ENCODE peak calls at places on chromosomes 13 and 19, in nine cellular contexts. One of them, this sample, is unnamed.

GRCh38 chr13:39417643-39418042 is 185.3 kb downstream of the LHFPL6 start:
- DNase-seq in brain microvascular endothelial cell: peak
- DNase-seq in endodermal cell: peak
- DNase-seq in H9: peak
- DNase-seq in heart right ventricle: no peak
- DNase-seq in body of pancreas: no peak
- DNase-seq in IMR-90: peak
- DNase-seq in cardiac fibroblast: peak
- DNase-seq in transverse colon: no peak
- DNase-seq in this sample: peak

GRCh38 chr19:35479278-35479677 is 11.0 kb downstream of the KRTDAP start:
- DNase-seq in H9: no peak
- DNase-seq in IMR-90: no peak
- DNase-seq in body of pancreas: peak
- DNase-seq in endodermal cell: no peak
- DNase-seq in transverse colon: no peak
- DNase-seq in cardiac fibroblast: no peak
- DNase-seq in brain microvascular endothelial cell: no peak
- DNase-seq in heart right ventricle: no peak
- DNase-seq in this sample: no peak

GRCh38 chr13:20221772-20222171 is 10.3 kb downstream of the GJB6 start:
- DNase-seq in cardiac fibroblast: peak
- DNase-seq in H9: no peak
- DNase-seq in brain microvascular endothelial cell: no peak
- DNase-seq in endodermal cell: no peak
- DNase-seq in transverse colon: no peak
- DNase-seq in IMR-90: no peak
- DNase-seq in body of pancreas: no peak
- DNase-seq in heart right ventricle: no peak
- DNase-seq in this sample: no peak

GRCh38 chr19:2027361-2027760 is 11.8 kb upstream of the BTBD2 start:
- DNase-seq in transverse colon: no peak
- DNase-seq in heart right ventricle: no peak
- DNase-seq in brain microvascular endothelial cell: peak
- DNase-seq in endodermal cell: no peak
- DNase-seq in IMR-90: peak
- DNase-seq in cardiac fibroblast: peak
- DNase-seq in body of pancreas: no peak
- DNase-seq in H9: no peak
- DNase-seq in this sample: peak

GRCh38 chr19:955803-956746 is 28.1 kb upstream of the WDR18 start:
- DNase-seq in IMR-90: no peak
- DNase-seq in brain microvascular endothelial cell: no peak
- DNase-seq in transverse colon: peak
- DNase-seq in endodermal cell: no peak
- DNase-seq in body of pancreas: peak
- DNase-seq in H9: peak
- DNase-seq in heart right ventricle: no peak
- DNase-seq in cardiac fibroblast: no peak
- DNase-seq in this sample: no peak

GRCh38 chr13:34412817-34413365 is 529.2 kb upstream of the NBEA start:
- DNase-seq in H9: no peak
- DNase-seq in IMR-90: no peak
- DNase-seq in body of pancreas: no peak
- DNase-seq in cardiac fibroblast: peak
- DNase-seq in brain microvascular endothelial cell: peak
- DNase-seq in transverse colon: no peak
- DNase-seq in endodermal cell: no peak
- DNase-seq in heart right ventricle: no peak
- DNase-seq in this sample: peak

GRCh38 chr19:17209126-17210036 is 5.8 kb upstream of the USE1 start:
- DNase-seq in heart right ventricle: no peak
- DNase-seq in endodermal cell: peak
- DNase-seq in cardiac fibroblast: peak
- DNase-seq in transverse colon: peak
- DNase-seq in H9: peak
- DNase-seq in body of pancreas: no peak
- DNase-seq in brain microvascular endothelial cell: no peak
- DNase-seq in IMR-90: peak
- DNase-seq in this sample: peak

GRCh38 chr13:35165205-35165604 is 223.1 kb downstream of the NBEA start:
- DNase-seq in IMR-90: no peak
- DNase-seq in cardiac fibroblast: no peak
- DNase-seq in brain microvascular endothelial cell: no peak
- DNase-seq in H9: no peak
- DNase-seq in body of pancreas: no peak
- DNase-seq in heart right ventricle: no peak
- DNase-seq in endodermal cell: no peak
- DNase-seq in transverse colon: no peak
- DNase-seq in this sample: no peak

GRCh38 chr19:45745606-45746005 is 12.4 kb downstream of the MEIOSIN start:
- DNase-seq in brain microvascular endothelial cell: no peak
- DNase-seq in transverse colon: no peak
- DNase-seq in endodermal cell: no peak
- DNase-seq in cardiac fibroblast: no peak
- DNase-seq in heart right ventricle: no peak
- DNase-seq in IMR-90: no peak
- DNase-seq in H9: no peak
- DNase-seq in body of pancreas: no peak
- DNase-seq in this sample: no peak

GRCh38 chr13:113291997-113292862 is 4.8 kb upstream of the LAMP1 start:
- DNase-seq in transverse colon: no peak
- DNase-seq in H9: peak
- DNase-seq in IMR-90: peak
- DNase-seq in heart right ventricle: peak
- DNase-seq in brain microvascular endothelial cell: no peak
- DNase-seq in endodermal cell: peak
- DNase-seq in body of pancreas: no peak
- DNase-seq in cardiac fibroblast: peak
- DNase-seq in this sample: peak

GRCh38 chr13:106133025-106133424 is 402.4 kb downstream of the EFNB2 start:
- DNase-seq in heart right ventricle: no peak
- DNase-seq in transverse colon: no peak
- DNase-seq in cardiac fibroblast: peak
- DNase-seq in IMR-90: peak
- DNase-seq in endodermal cell: no peak
- DNase-seq in H9: no peak
- DNase-seq in brain microvascular endothelial cell: peak
- DNase-seq in body of pancreas: no peak
- DNase-seq in this sample: peak

GRCh38 chr13:52033039-52033438 is 8.5 kb downstream of the UTP14C start:
- DNase-seq in transverse colon: no peak
- DNase-seq in cardiac fibroblast: no peak
- DNase-seq in IMR-90: no peak
- DNase-seq in heart right ventricle: no peak
- DNase-seq in endodermal cell: no peak
- DNase-seq in H9: no peak
- DNase-seq in body of pancreas: no peak
- DNase-seq in brain microvascular endothelial cell: no peak
- DNase-seq in this sample: no peak

GRCh38 chr13:37905736-37906135 is 36.2 kb upstream of the TRPC4 start:
- DNase-seq in body of pancreas: no peak
- DNase-seq in transverse colon: no peak
- DNase-seq in cardiac fibroblast: peak
- DNase-seq in heart right ventricle: no peak
- DNase-seq in H9: no peak
- DNase-seq in IMR-90: no peak
- DNase-seq in endodermal cell: no peak
- DNase-seq in brain microvascular endothelial cell: no peak
- DNase-seq in this sample: no peak

GRCh38 chr13:114046447-114046846 is 72.6 kb upstream of the C13orf46 start:
- DNase-seq in endodermal cell: no peak
- DNase-seq in cardiac fibroblast: no peak
- DNase-seq in heart right ventricle: no peak
- DNase-seq in IMR-90: no peak
- DNase-seq in transverse colon: no peak
- DNase-seq in body of pancreas: no peak
- DNase-seq in H9: no peak
- DNase-seq in brain microvascular endothelial cell: no peak
- DNase-seq in this sample: no peak

GRCh38 chr13:21344662-21345176 is 114.4 kb downstream of the ZDHHC20 start:
- DNase-seq in IMR-90: no peak
- DNase-seq in heart right ventricle: no peak
- DNase-seq in H9: no peak
- DNase-seq in body of pancreas: no peak
- DNase-seq in brain microvascular endothelial cell: no peak
- DNase-seq in cardiac fibroblast: no peak
- DNase-seq in transverse colon: no peak
- DNase-seq in endodermal cell: no peak
- DNase-seq in this sample: no peak

GRCh38 chr13:41345921-41346589 is 35.0 kb downstream of the NAA16 start:
- DNase-seq in H9: no peak
- DNase-seq in endodermal cell: no peak
- DNase-seq in body of pancreas: no peak
- DNase-seq in cardiac fibroblast: peak
- DNase-seq in IMR-90: peak
- DNase-seq in transverse colon: no peak
- DNase-seq in heart right ventricle: no peak
- DNase-seq in brain microvascular endothelial cell: no peak
- DNase-seq in this sample: no peak

GRCh38 chr13:35649162-35649561 is 172.7 kb upstream of the MAB21L1 start:
- DNase-seq in cardiac fibroblast: peak
- DNase-seq in H9: no peak
- DNase-seq in body of pancreas: no peak
- DNase-seq in heart right ventricle: no peak
- DNase-seq in transverse colon: no peak
- DNase-seq in brain microvascular endothelial cell: no peak
- DNase-seq in IMR-90: peak
- DNase-seq in endodermal cell: no peak
- DNase-seq in this sample: no peak

GRCh38 chr19:18802354-18802753 is 11.2 kb upstream of the COMP start:
- DNase-seq in cardiac fibroblast: no peak
- DNase-seq in body of pancreas: no peak
- DNase-seq in IMR-90: no peak
- DNase-seq in transverse colon: no peak
- DNase-seq in heart right ventricle: no peak
- DNase-seq in H9: peak
- DNase-seq in brain microvascular endothelial cell: no peak
- DNase-seq in endodermal cell: peak
- DNase-seq in this sample: no peak

GRCh38 chr19:40933025-40933424 is 51.0 kb upstream of the CYP2A7 start:
- DNase-seq in H9: peak
- DNase-seq in IMR-90: no peak
- DNase-seq in endodermal cell: peak
- DNase-seq in heart right ventricle: no peak
- DNase-seq in body of pancreas: no peak
- DNase-seq in brain microvascular endothelial cell: no peak
- DNase-seq in transverse colon: no peak
- DNase-seq in cardiac fibroblast: no peak
- DNase-seq in this sample: peak

DNA sequence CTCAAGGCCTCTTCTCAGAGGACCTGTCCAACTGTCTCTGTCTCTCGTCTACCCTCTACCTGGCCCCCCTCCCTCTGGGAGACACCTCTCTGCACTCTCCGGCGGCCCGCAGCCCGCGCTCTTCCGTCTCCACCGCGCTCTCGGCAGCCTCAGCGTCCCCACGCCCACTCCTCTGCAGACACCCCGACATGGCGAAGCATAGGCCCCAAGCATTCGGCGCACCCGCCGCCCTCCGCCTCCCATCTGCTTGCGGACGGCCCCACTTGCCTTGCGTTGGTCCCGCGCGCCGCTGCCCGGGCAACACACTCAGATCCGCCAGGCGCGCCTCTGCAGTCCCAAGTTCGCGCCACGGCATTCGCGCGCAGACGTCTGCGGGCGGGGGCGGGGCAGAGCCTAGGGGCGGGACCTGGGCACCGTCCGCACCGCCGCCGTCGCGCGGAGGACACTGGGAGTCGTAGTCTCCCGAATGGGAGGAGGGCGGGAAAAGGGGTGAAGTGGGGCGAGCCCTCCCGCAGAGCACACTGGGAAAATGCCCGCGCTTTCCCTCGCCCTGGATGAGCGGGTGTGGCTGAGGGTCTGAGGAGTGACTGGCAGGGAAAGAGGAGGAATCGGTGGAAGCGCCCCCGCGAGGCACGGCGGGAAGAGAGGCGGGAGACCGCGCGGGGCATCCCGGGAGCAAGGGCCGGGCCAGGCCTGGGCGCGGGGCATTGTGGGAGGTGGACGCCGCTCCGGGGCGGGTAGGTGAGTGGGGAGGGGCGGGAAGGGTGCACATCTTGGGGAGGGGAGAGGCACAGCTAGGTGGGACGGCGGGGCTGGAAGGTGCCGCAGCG is at the start of the genes LIG1 and ZSWIM9:
- DNase-seq in IMR-90: peak
- DNase-seq in H9: peak
- DNase-seq in cardiac fibroblast: peak
- DNase-seq in transverse colon: peak
- DNase-seq in brain microvascular endothelial cell: peak
- DNase-seq in body of pancreas: peak
- DNase-seq in heart right ventricle: peak
- DNase-seq in endodermal cell: peak
- DNase-seq in this sample: peak
- TF ChIP-seq CTCF in IMR-90: peak
- TF ChIP-seq CTCF in H9: no peak
- TF ChIP-seq CTCF in cardiac fibroblast: no peak
- TF ChIP-seq CTCF in transverse colon: no peak
- TF ChIP-seq CTCF in brain microvascular endothelial cell: peak
- TF ChIP-seq CTCF in body of pancreas: peak
- TF ChIP-seq CTCF in heart right ventricle: peak
- TF ChIP-seq CTCF in endodermal cell: no peak
- TF ChIP-seq CTCF in this sample: peak

GRCh38 chr13:25286308-25286968 is 850 bp downstream of the MTMR6 start:
- DNase-seq in brain microvascular endothelial cell: peak
- DNase-seq in endodermal cell: peak
- DNase-seq in body of pancreas: peak
- DNase-seq in cardiac fibroblast: peak
- DNase-seq in H9: no peak
- DNase-seq in IMR-90: peak
- DNase-seq in heart right ventricle: no peak
- DNase-seq in transverse colon: peak
- DNase-seq in this sample: peak
- TF ChIP-seq CTCF in brain microvascular endothelial cell: no peak
- TF ChIP-seq CTCF in endodermal cell: no peak
- TF ChIP-seq CTCF in body of pancreas: no peak
- TF ChIP-seq CTCF in cardiac fibroblast: no peak
- TF ChIP-seq CTCF in H9: no peak
- TF ChIP-seq CTCF in IMR-90: no peak
- TF ChIP-seq CTCF in heart right ventricle: no peak
- TF ChIP-seq CTCF in transverse colon: no peak
- TF ChIP-seq CTCF in this sample: no peak

GRCh38 chr13:92716749-92717148 is 509.9 kb upstream of the GPC6 start:
- DNase-seq in transverse colon: no peak
- DNase-seq in body of pancreas: no peak
- DNase-seq in cardiac fibroblast: peak
- DNase-seq in endodermal cell: no peak
- DNase-seq in brain microvascular endothelial cell: peak
- DNase-seq in IMR-90: peak
- DNase-seq in heart right ventricle: no peak
- DNase-seq in H9: no peak
- DNase-seq in this sample: peak
- TF ChIP-seq CTCF in transverse colon: no peak
- TF ChIP-seq CTCF in body of pancreas: no peak
- TF ChIP-seq CTCF in cardiac fibroblast: no peak
- TF ChIP-seq CTCF in endodermal cell: peak
- TF ChIP-seq CTCF in brain microvascular endothelial cell: peak
- TF ChIP-seq CTCF in IMR-90: peak
- TF ChIP-seq CTCF in heart right ventricle: no peak
- TF ChIP-seq CTCF in H9: peak
- TF ChIP-seq CTCF in this sample: peak

GRCh38 chr13:90787007-90787406 is 560.5 kb upstream of the MIR17HG start:
- DNase-seq in cardiac fibroblast: peak
- DNase-seq in brain microvascular endothelial cell: peak
- DNase-seq in body of pancreas: no peak
- DNase-seq in H9: no peak
- DNase-seq in endodermal cell: no peak
- DNase-seq in IMR-90: no peak
- DNase-seq in transverse colon: no peak
- DNase-seq in heart right ventricle: no peak
- DNase-seq in this sample: no peak

GRCh38 chr13:90783273-90783672 is 564.2 kb upstream of the MIR17HG start:
- DNase-seq in endodermal cell: no peak
- DNase-seq in IMR-90: no peak
- DNase-seq in H9: no peak
- DNase-seq in transverse colon: no peak
- DNase-seq in body of pancreas: no peak
- DNase-seq in heart right ventricle: no peak
- DNase-seq in cardiac fibroblast: no peak
- DNase-seq in brain microvascular endothelial cell: no peak
- DNase-seq in this sample: no peak
- TF ChIP-seq CTCF in endodermal cell: no peak
- TF ChIP-seq CTCF in IMR-90: no peak
- TF ChIP-seq CTCF in H9: no peak
- TF ChIP-seq CTCF in transverse colon: no peak
- TF ChIP-seq CTCF in body of pancreas: no peak
- TF ChIP-seq CTCF in heart right ventricle: no peak
- TF ChIP-seq CTCF in cardiac fibroblast: no peak
- TF ChIP-seq CTCF in brain microvascular endothelial cell: no peak
- TF ChIP-seq CTCF in this sample: no peak

This sample was measured in HFFc6.